ENCODE peak calls at places on chromosomes 2 and 18, in nine cellular contexts. M is suprapubic skin; W is effector memory CD8-positive, alpha-beta T cell; S is tibial artery; B is activated CD4-positive, alpha-beta T cell treated with anti-CD3 and anti-CD28 coated beads, Interleukin-2, amount 50 U/mL, for 1 hour; D is activated naive CD4-positive, alpha-beta T cell treated with anti-CD3 and anti-CD28 coated beads, Interleukin-2, amount 10 ng/mL, durations not matched to agents 7 days and 5 days; P is NCI-H1694 treated with DMSO at 0.1 percent for 48 hours; E is amygdala; G is SW480. O is an unnamed sample.

GRCh38 chr18:36331541-36331971 is 34.0 kb downstream of the FHOD3 start:
- DNase-seq in M (no peak), W (no peak), S (no peak), B (no peak), D (no peak), P (no peak), E (no peak), G (no peak), O (no peak)

GRCh38 chr2:239611222-239611795 is 210.5 kb upstream of the HDAC4 start:
- DNase-seq in M (no peak), W (no peak), S (no peak), B (no peak), D (no peak), P (no peak), E (no peak), G (no peak), O (no peak)

GRCh38 chr2:239368906-239369584 is 31.8 kb downstream of the HDAC4 start:
- DNase-seq in M (no peak), W (no peak), S (no peak), B (no peak), D (no peak), P (no peak), E (no peak), G (no peak), O (no peak)

GRCh38 chr2:190159453-190159852 is 96.9 kb upstream of the MSTN start:
- DNase-seq in M (no peak), W (no peak), S (peak; percentile 38), B (no peak), D (no peak), P (no peak), E (no peak), G (no peak), O (no peak)

GRCh38 chr18:9876867-9877654 is 8.7 kb upstream of the TXNDC2 start:
- DNase-seq in M (no peak), W (no peak), S (peak; percentile 53), B (no peak), D (no peak), P (no peak), E (no peak), G (peak; percentile 13), O (no peak)

GRCh38 chr2:101047075-101047766 is 45.1 kb downstream of the RPL31 start:
- DNase-seq in M (no peak), W (no peak), S (no peak), B (no peak), D (no peak), P (no peak), E (no peak), G (no peak), O (no peak)

GRCh38 chr2:172434821-172435607 is 7.6 kb downstream of the ITGA6 start:
- DNase-seq in M (no peak), W (peak; percentile 55), S (no peak), B (peak; percentile 37), D (peak; percentile 65), P (no peak), E (no peak), G (no peak), O (no peak)

GRCh38 chr2:40488101-40488598 is 36.3 kb upstream of the SLC8A1 start:
- DNase-seq in M (no peak), W (no peak), S (no peak), B (no peak), D (no peak), P (no peak), E (no peak), G (no peak), O (no peak)

GRCh38 chr2:72738096-72738495 is 87.7 kb downstream of the EXOC6B start:
- DNase-seq in M (no peak), W (no peak), S (no peak), B (no peak), D (no peak), P (no peak), E (no peak), G (no peak), O (no peak)

GRCh38 chr18:57737661-57738060 is 65.5 kb downstream of the ATP8B1 start:
- DNase-seq in M (peak; percentile 86), W (no peak), S (peak; percentile 82), B (no peak), D (no peak), P (no peak), E (peak; percentile 48), G (peak; percentile 16), O (peak; percentile 82)

GRCh38 chr2:121237980-121238665 is 46.9 kb downstream of the TFCP2L1 start:
- DNase-seq in M (no peak), W (no peak), S (no peak), B (no peak), D (no peak), P (no peak), E (no peak), G (no peak), O (no peak)

GRCh38 chr2:205139822-205140612 is 542.3 kb upstream of the NRP2 start:
- DNase-seq in M (peak; percentile 55), W (no peak), S (no peak), B (no peak), D (no peak), P (no peak), E (no peak), G (no peak), O (peak; percentile 63)

GRCh38 chr2:101440127-101440738 is 34.7 kb downstream of the RFX8 start:
- DNase-seq in M (no peak), W (no peak), S (no peak), B (no peak), D (no peak), P (no peak), E (no peak), G (no peak), O (no peak)

GRCh38 chr2:100011272-100011711 is 131.1 kb downstream of the AFF3 start:
- DNase-seq in M (no peak), W (no peak), S (no peak), B (no peak), D (no peak), P (no peak), E (no peak), G (no peak), O (no peak)

GRCh38 chr2:124683536-124684407 is 658.7 kb downstream of the CNTNAP5 start:
- DNase-seq in M (no peak), W (no peak), S (no peak), B (no peak), D (no peak), P (peak; percentile 40), E (no peak), G (no peak), O (no peak)

GRCh38 chr2:18630541-18630940 is 41.2 kb upstream of the NT5C1B start:
- DNase-seq in M (no peak), W (no peak), S (no peak), B (no peak), D (no peak), P (no peak), E (no peak), G (no peak), O (no peak)

GRCh38 chr18:3281456-3282400 is 19.8 kb downstream of the MYL12B start:
- DNase-seq in M (no peak), W (peak; percentile 25), S (no peak), B (no peak), D (no peak), P (peak; percentile 83), E (no peak), G (peak; percentile 84), O (no peak)

GRCh38 chr2:23585218-23585945 is 200.4 kb downstream of the KLHL29 start:
- DNase-seq in M (no peak), W (no peak), S (no peak), B (no peak), D (no peak), P (peak; percentile 64), E (no peak), G (no peak), O (no peak)

GRCh38 chr2:75627902-75628504 is 18.6 kb upstream of the MRPL19 start:
- DNase-seq in M (no peak), W (peak; percentile 37), S (peak; percentile 64), B (peak; percentile 55), D (peak; percentile 72), P (peak; percentile 60), E (no peak), G (peak; percentile 74), O (peak; percentile 87)

GRCh38 chr2:96895709-96896651 is 26.1 kb upstream of the SEMA4C start:
- DNase-seq in M (no peak), W (no peak), S (no peak), B (peak; percentile 16), D (no peak), P (peak; percentile 64), E (no peak), G (peak; percentile 77), O (no peak)

GRCh38 chr2:44929680-44930273 is 11.7 kb upstream of the SIX3 start:
- DNase-seq in M (no peak), W (no peak), S (no peak), B (no peak), D (no peak), P (no peak), E (no peak), G (no peak), O (peak; percentile 69)

GRCh38 chr2:238906936-238907716 is 59.2 kb downstream of the TWIST2 start:
- DNase-seq in M (peak; percentile 59), W (no peak), S (no peak), B (no peak), D (no peak), P (no peak), E (no peak), G (no peak), O (peak; percentile 68)

GRCh38 chr2:209236369-209236768 is 187.5 kb upstream of the MAP2 start:
- DNase-seq in M (no peak), W (no peak), S (no peak), B (no peak), D (no peak), P (no peak), E (no peak), G (no peak), O (no peak)

GRCh38 chr2:10167316-10167715 is 44.8 kb downstream of the RRM2 start:
- DNase-seq in M (no peak), W (no peak), S (no peak), B (no peak), D (no peak), P (no peak), E (no peak), G (no peak), O (no peak)

GRCh38 chr2:70094978-70095832 is 7.9 kb downstream of the PCBP1 start:
- DNase-seq in M (peak; percentile 77), W (peak; percentile 36), S (peak; percentile 79), B (peak; percentile 28), D (peak; percentile 65), P (no peak), E (no peak), G (no peak), O (peak; percentile 77)

GRCh38 chr2:28702415-28702859 is 49.2 kb upstream of the PPP1CB start:
- DNase-seq in M (no peak), W (no peak), S (no peak), B (no peak), D (no peak), P (no peak), E (no peak), G (no peak), O (no peak)

GRCh38 chr2:229445013-229445412 is 173.9 kb upstream of the PID1 start:
- DNase-seq in M (peak; percentile 84), W (no peak), S (peak; percentile 89), B (no peak), D (no peak), P (no peak), E (no peak), G (peak; percentile 1), O (peak; percentile 69)

GRCh38 chr18:24841536-24841935 is 381.1 kb downstream of the HRH4 start:
- DNase-seq in M (no peak), W (no peak), S (no peak), B (no peak), D (no peak), P (no peak), E (no peak), G (no peak), O (no peak)

GRCh38 chr18:75110846-75111415 is 98.0 kb downstream of the PTGR3 start:
- DNase-seq in M (no peak), W (no peak), S (no peak), B (no peak), D (no peak), P (no peak), E (no peak), G (no peak), O (no peak)

GRCh38 chr2:32760628-32761027 is 132.8 kb downstream of the TTC27 start:
- DNase-seq in M (no peak), W (no peak), S (no peak), B (no peak), D (no peak), P (no peak), E (no peak), G (no peak), O (no peak)

GRCh38 chr2:145323512-145323911 is 803.6 kb upstream of the ZEB2 start:
- DNase-seq in M (no peak), W (no peak), S (no peak), B (no peak), D (no peak), P (no peak), E (no peak), G (peak; percentile 69), O (no peak)